ENCODE peak calls at places on chromosomes 11 and 22, in nine cellular contexts. V is H1, J is HepG2, K is A549, A is SK-N-SH, T is sigmoid colon, W is suprapubic skin, C is transverse colon, N is tibial nerve. R is an unnamed sample.

GRCh38 chr22:39514373-39514973 is 5.9 kb upstream of the ATF4 start:
- DNase-seq in V (no peak), J (no peak), K (peak), A (peak), T (no peak), W (peak), C (peak), N (peak), R (peak)

GRCh38 chr22:46224044-46224746 is 25.9 kb downstream of the CDPF1 start:
- DNase-seq in V (no peak), J (no peak), K (no peak), A (no peak), T (no peak), W (no peak), C (no peak), N (no peak), R (no peak)

GRCh38 chr11:102436546-102436945 is 16.0 kb downstream of the TMEM123 start:
- DNase-seq in V (no peak), J (no peak), K (no peak), A (no peak), T (no peak), W (no peak), C (no peak), N (no peak), R (no peak)

GRCh38 chr11:86955674-86956522 is 703 bp upstream of the FZD4 start:
- DNase-seq in V (no peak), J (peak), K (peak), A (peak), T (peak), W (peak), C (peak), N (peak), R (peak)

GRCh38 chr11:38460901-38461300 is 1862.9 kb upstream of the RAG2 start:
- DNase-seq in V (no peak), J (no peak), K (no peak), A (no peak), T (no peak), W (no peak), C (no peak), N (no peak), R (peak)

GRCh38 chr22:47389201-47389600 is 626.8 kb downstream of the TBC1D22A start:
- DNase-seq in V (no peak), J (no peak), K (no peak), A (no peak), T (peak), W (no peak), C (no peak), N (no peak), R (no peak)

GRCh38 chr11:32210601-32211000 is 119.7 kb downstream of the RCN1 start:
- DNase-seq in V (no peak), J (no peak), K (no peak), A (no peak), T (no peak), W (no peak), C (no peak), N (no peak), R (no peak)

GRCh38 chr22:24482586-24482985 is 12.5 kb upstream of the UPB1 start:
- DNase-seq in V (no peak), J (no peak), K (no peak), A (no peak), T (no peak), W (no peak), C (no peak), N (no peak), R (no peak)

GRCh38 chr11:414333-414857 is 404 bp downstream of the SIGIRR start:
- DNase-seq in V (no peak), J (no peak), K (no peak), A (no peak), T (no peak), W (no peak), C (no peak), N (no peak), R (no peak)

GRCh38 chr22:29691636-29692326 is 28.0 kb upstream of the CABP7 start:
- DNase-seq in V (peak), J (no peak), K (no peak), A (no peak), T (no peak), W (no peak), C (no peak), N (no peak), R (no peak)

GRCh38 chr11:74133416-74133815 is 37.4 kb downstream of the C2CD3 start:
- DNase-seq in V (no peak), J (no peak), K (no peak), A (no peak), T (no peak), W (no peak), C (no peak), N (no peak), R (no peak)

GRCh38 chr11:86644291-86644690 is 28.1 kb downstream of the ME3 start:
- DNase-seq in V (no peak), J (no peak), K (no peak), A (no peak), T (no peak), W (no peak), C (no peak), N (no peak), R (no peak)

GRCh38 chr11:78722786-78723185 is 148.1 kb upstream of the NARS2 start:
- DNase-seq in V (no peak), J (no peak), K (no peak), A (no peak), T (no peak), W (no peak), C (no peak), N (no peak), R (no peak)

GRCh38 chr11:111782109-111782784 is 16.1 kb upstream of the PPP2R1B start:
- DNase-seq in V (no peak), J (no peak), K (no peak), A (no peak), T (no peak), W (no peak), C (no peak), N (no peak), R (no peak)

GRCh38 chr11:15119352-15119751 is 4.6 kb downstream of the INSC start:
- DNase-seq in V (no peak), J (no peak), K (no peak), A (no peak), T (no peak), W (no peak), C (no peak), N (no peak), R (no peak)

GRCh38 chr11:36730761-36731160 is 132.7 kb upstream of the RAG2 start:
- DNase-seq in V (no peak), J (no peak), K (no peak), A (no peak), T (no peak), W (no peak), C (no peak), N (no peak), R (no peak)

GRCh38 chr22:33476716-33477115 is 418.5 kb upstream of the SYN3 start:
- DNase-seq in V (no peak), J (peak), K (peak), A (no peak), T (no peak), W (no peak), C (no peak), N (no peak), R (no peak)

GRCh38 chr11:36012410-36012809 is 68.5 kb downstream of the LDLRAD3 start:
- DNase-seq in V (no peak), J (no peak), K (no peak), A (no peak), T (no peak), W (no peak), C (no peak), N (no peak), R (no peak)

GRCh38 chr11:121418625-121419114 is 33.4 kb upstream of the SORL1 start:
- DNase-seq in V (no peak), J (no peak), K (no peak), A (no peak), T (no peak), W (no peak), C (peak), N (no peak), R (no peak)

GRCh38 chr11:131748146-131749050 is 378.0 kb downstream of the NTM start:
- DNase-seq in V (no peak), J (peak), K (peak), A (peak), T (peak), W (no peak), C (peak), N (peak), R (no peak)

GRCh38 chr22:24421428-24421931 is 5.9 kb upstream of the ADORA2A start:
- DNase-seq in V (peak), J (peak), K (peak), A (peak), T (no peak), W (no peak), C (no peak), N (no peak), R (no peak)

GRCh38 chr11:17839973-17840611 is 105.5 kb downstream of the KCNC1 start:
- DNase-seq in V (no peak), J (no peak), K (no peak), A (no peak), T (no peak), W (no peak), C (no peak), N (no peak), R (no peak)

GRCh38 chr22:26428515-26429457 is at the start of gene ASPHD2:
- DNase-seq in V (peak), J (no peak), K (peak), A (peak), T (peak), W (no peak), C (peak), N (no peak), R (peak)

GRCh38 chr11:78767409-78767932 is 192.8 kb upstream of the NARS2 start:
- DNase-seq in V (no peak), J (no peak), K (no peak), A (no peak), T (no peak), W (no peak), C (no peak), N (no peak), R (no peak)

GRCh38 chr11:133243832-133244231 is 288.5 kb downstream of the OPCML start:
- DNase-seq in V (no peak), J (no peak), K (no peak), A (no peak), T (no peak), W (no peak), C (no peak), N (no peak), R (no peak)

GRCh38 chr11:81707881-81708280 is 1025.8 kb downstream of the FAM181B start:
- DNase-seq in V (no peak), J (no peak), K (no peak), A (peak), T (no peak), W (no peak), C (no peak), N (no peak), R (no peak)

DNA sequence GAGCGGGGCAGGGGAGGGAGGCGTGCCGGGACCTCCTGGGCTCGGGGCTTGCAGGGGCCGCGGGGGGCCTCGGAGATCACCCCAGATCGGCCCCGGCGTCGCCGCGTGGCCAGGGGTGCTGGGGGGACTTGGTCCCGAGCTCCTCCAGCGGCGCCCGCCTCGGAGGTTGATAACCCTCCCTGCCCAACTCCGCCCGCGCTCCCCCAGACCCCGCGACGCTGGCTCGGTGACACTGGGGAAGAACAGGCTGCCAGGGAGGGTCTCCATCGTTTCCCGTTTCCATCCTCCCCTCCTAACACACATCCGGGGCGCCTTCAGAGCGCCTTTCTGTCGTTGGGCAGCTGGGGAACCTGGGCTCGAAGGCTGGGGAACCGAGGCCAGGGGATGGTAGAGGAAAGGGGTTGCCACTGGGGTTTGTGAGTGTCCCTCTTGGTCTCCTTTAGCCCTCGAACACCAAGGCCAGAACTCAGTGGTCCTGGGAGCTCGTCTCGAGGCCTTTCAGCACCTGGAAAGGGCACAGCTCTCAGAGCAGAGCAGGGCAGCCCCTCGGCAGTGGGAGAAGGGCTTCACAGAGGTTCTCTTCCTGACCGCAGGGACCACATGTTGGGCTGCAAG is 431 bp downstream of the SLC37A2 start:
- DNase-seq in V (no peak), J (no peak), K (no peak), A (no peak), T (peak), W (no peak), C (no peak), N (no peak), R (no peak)
- H3K4me3 ChIP-seq in V (peak), J (peak), K (peak), A (peak), T (peak), W (peak), C (peak), N (peak), R (peak)

DNA sequence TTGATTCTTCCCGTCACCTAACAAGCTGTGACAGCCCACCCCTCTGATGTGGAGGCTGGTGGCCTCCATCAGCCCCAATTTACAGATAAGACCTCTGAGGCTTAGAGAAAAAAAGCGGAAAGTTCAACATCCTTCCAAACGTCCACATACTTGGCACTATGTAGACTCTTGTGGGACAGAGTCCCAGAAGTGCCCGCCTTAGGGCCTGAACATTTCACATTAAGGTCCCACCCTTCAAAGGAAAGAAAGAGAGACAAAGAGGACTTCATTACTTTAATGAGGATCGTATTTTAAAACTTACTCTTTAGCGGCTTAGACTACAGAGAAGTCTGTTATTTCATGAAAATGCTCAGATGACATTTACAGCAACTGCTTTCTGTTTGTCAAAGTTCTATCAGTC is 15.8 kb upstream of the SCGB1A1 start:
- DNase-seq in V (no peak), J (no peak), K (no peak), A (no peak), T (no peak), W (no peak), C (no peak), N (no peak), R (no peak)
- TF ChIP-seq EP300 in V (no peak), J (no peak), K (no peak), A (no peak), T (no peak), W (no peak), C (no peak), N (no peak), R (no peak)

DNA sequence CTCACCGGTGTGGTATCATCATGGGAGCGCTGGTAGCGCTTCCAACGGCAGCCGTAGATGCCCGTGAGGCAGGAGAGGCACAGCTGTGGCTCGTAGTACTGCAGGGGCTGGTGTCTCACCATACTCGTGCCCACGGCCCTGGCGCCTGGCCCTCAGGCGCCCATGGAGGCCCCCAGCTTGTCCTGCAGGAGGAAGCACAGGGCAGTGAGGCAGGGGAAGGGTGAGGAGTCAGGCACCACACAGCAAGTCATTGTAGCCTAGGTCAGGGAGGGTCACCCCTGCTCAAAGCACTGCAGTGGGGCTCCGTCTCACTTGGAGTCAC is 44.6 kb upstream of the KLHL35 start:
- DNase-seq in V (no peak), J (no peak), K (no peak), A (no peak), T (no peak), W (no peak), C (no peak), N (no peak), R (no peak)
- H3K27ac ChIP-seq in V (no peak), J (no peak), K (no peak), A (no peak), T (no peak), W (peak), C (no peak), N (no peak), R (no peak)

DNA sequence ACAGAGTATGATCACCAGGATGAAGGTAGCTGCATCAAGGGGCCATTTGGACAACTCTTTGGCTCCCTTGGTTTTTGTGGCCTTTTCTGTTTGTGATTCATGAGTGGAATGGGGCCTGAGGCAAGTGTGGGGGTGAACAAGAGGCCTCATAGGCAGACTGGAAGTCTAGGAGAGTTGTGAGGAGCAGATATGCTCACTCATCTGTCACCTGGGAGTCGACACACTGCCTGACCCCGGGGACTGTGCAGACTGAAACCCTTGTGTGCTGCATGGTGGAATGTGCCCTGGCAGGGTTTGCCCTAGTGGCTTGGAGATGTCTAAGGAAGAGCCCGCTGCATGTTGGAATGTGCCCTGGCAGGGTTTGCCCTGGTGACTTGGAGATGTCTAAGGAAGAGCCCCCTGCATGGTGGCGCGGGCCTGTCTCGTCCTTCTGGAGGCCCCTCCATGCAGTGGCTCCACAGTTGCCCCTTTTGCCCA is 60.0 kb downstream of the MED15 start:
- DNase-seq in V (no peak), J (no peak), K (no peak), A (no peak), T (no peak), W (no peak), C (no peak), N (no peak), R (no peak)
- H3K4me3 ChIP-seq in V (no peak), J (no peak), K (no peak), A (no peak), T (no peak), W (peak), C (no peak), N (no peak), R (no peak)